ENCODE peak calls at places on chromosomes 16 and 17, in five cellular contexts. One of them, this sample, is unnamed.

GRCh38 chr16:30895592-30896202 is 717 bp upstream of the CTF1 start:
- DNase-seq in bronchial epithelial cell: no peak
- DNase-seq in AG04450: no peak
- DNase-seq in retinal pigment epithelial cell: no peak
- DNase-seq in DMS 273 treated with DMSO at 0.1 percent for 48 hours: no peak
- DNase-seq in this sample: no peak

GRCh38 chr16:82544378-82544777 is 82.4 kb upstream of the CDH13 start:
- DNase-seq in DMS 273 treated with DMSO at 0.1 percent for 48 hours: no peak
- DNase-seq in retinal pigment epithelial cell: no peak
- DNase-seq in AG04450: no peak
- DNase-seq in bronchial epithelial cell: no peak
- DNase-seq in this sample: no peak

GRCh38 chr17:49707246-49707607 is 537 bp downstream of the SLC35B1 start:
- DNase-seq in retinal pigment epithelial cell: no peak
- DNase-seq in AG04450: no peak
- DNase-seq in DMS 273 treated with DMSO at 0.1 percent for 48 hours: no peak
- DNase-seq in bronchial epithelial cell: no peak
- DNase-seq in this sample: peak; percentile 29

GRCh38 chr17:50257574-50258224 is 16.6 kb upstream of the TMEM92 start:
- DNase-seq in DMS 273 treated with DMSO at 0.1 percent for 48 hours: no peak
- DNase-seq in retinal pigment epithelial cell: no peak
- DNase-seq in AG04450: no peak
- DNase-seq in bronchial epithelial cell: no peak
- DNase-seq in this sample: no peak

GRCh38 chr17:81685108-81685507 is 1.3 kb downstream of the HGS start:
- DNase-seq in AG04450: peak; percentile 23
- DNase-seq in DMS 273 treated with DMSO at 0.1 percent for 48 hours: no peak
- DNase-seq in bronchial epithelial cell: peak; percentile 85
- DNase-seq in retinal pigment epithelial cell: no peak
- DNase-seq in this sample: peak; percentile 32

GRCh38 chr16:68369697-68370096 is 58.9 kb downstream of the PRMT7 start:
- DNase-seq in DMS 273 treated with DMSO at 0.1 percent for 48 hours: no peak
- DNase-seq in bronchial epithelial cell: no peak
- DNase-seq in AG04450: no peak
- DNase-seq in retinal pigment epithelial cell: no peak
- DNase-seq in this sample: no peak

GRCh38 chr17:34368455-34369195 is 5.6 kb upstream of the CCL1 start:
- DNase-seq in AG04450: no peak
- DNase-seq in retinal pigment epithelial cell: no peak
- DNase-seq in DMS 273 treated with DMSO at 0.1 percent for 48 hours: no peak
- DNase-seq in bronchial epithelial cell: no peak
- DNase-seq in this sample: no peak

GRCh38 chr17:47703191-47703591 is 9.2 kb downstream of the TBKBP1 start:
- DNase-seq in AG04450: no peak
- DNase-seq in retinal pigment epithelial cell: no peak
- DNase-seq in bronchial epithelial cell: no peak
- DNase-seq in DMS 273 treated with DMSO at 0.1 percent for 48 hours: no peak
- DNase-seq in this sample: no peak

GRCh38 chr17:10968007-10968406 is 130.1 kb upstream of the PIRT start:
- DNase-seq in bronchial epithelial cell: no peak
- DNase-seq in DMS 273 treated with DMSO at 0.1 percent for 48 hours: no peak
- DNase-seq in retinal pigment epithelial cell: no peak
- DNase-seq in AG04450: no peak
- DNase-seq in this sample: no peak

GRCh38 chr16:87555647-87556046 is 46.7 kb upstream of the JPH3 start:
- DNase-seq in DMS 273 treated with DMSO at 0.1 percent for 48 hours: no peak
- DNase-seq in bronchial epithelial cell: no peak
- DNase-seq in AG04450: no peak
- DNase-seq in retinal pigment epithelial cell: no peak
- DNase-seq in this sample: no peak

GRCh38 chr17:29549169-29549935 is 17.5 kb downstream of the ABHD15 start:
- DNase-seq in bronchial epithelial cell: no peak
- DNase-seq in AG04450: no peak
- DNase-seq in retinal pigment epithelial cell: no peak
- DNase-seq in DMS 273 treated with DMSO at 0.1 percent for 48 hours: no peak
- DNase-seq in this sample: peak; percentile 79

GRCh38 chr17:58224315-58224714 is 5.3 kb upstream of the MKS1 start:
- DNase-seq in AG04450: no peak
- DNase-seq in bronchial epithelial cell: peak; percentile 85
- DNase-seq in retinal pigment epithelial cell: peak; percentile 39
- DNase-seq in DMS 273 treated with DMSO at 0.1 percent for 48 hours: no peak
- DNase-seq in this sample: no peak

GRCh38 chr17:2837147-2837561 is 40.9 kb downstream of the RAP1GAP2 start:
- DNase-seq in retinal pigment epithelial cell: no peak
- DNase-seq in DMS 273 treated with DMSO at 0.1 percent for 48 hours: no peak
- DNase-seq in AG04450: no peak
- DNase-seq in bronchial epithelial cell: no peak
- DNase-seq in this sample: no peak

GRCh38 chr17:77356109-77356689 is 215.4 kb downstream of the SEC14L1 start:
- DNase-seq in retinal pigment epithelial cell: no peak
- DNase-seq in bronchial epithelial cell: peak; percentile 35
- DNase-seq in AG04450: no peak
- DNase-seq in DMS 273 treated with DMSO at 0.1 percent for 48 hours: no peak
- DNase-seq in this sample: peak; percentile 44

GRCh38 chr17:66849136-66849655 is 14.3 kb downstream of the CACNG5 start:
- DNase-seq in bronchial epithelial cell: no peak
- DNase-seq in AG04450: no peak
- DNase-seq in retinal pigment epithelial cell: no peak
- DNase-seq in DMS 273 treated with DMSO at 0.1 percent for 48 hours: no peak
- DNase-seq in this sample: no peak

GRCh38 chr16:535446-536405 is 8.2 kb downstream of the CAPN15 start:
- DNase-seq in DMS 273 treated with DMSO at 0.1 percent for 48 hours: no peak
- DNase-seq in retinal pigment epithelial cell: no peak
- DNase-seq in AG04450: no peak
- DNase-seq in bronchial epithelial cell: peak; percentile 64
- DNase-seq in this sample: peak; percentile 21

GRCh38 chr17:72634621-72635020 is 457.9 kb downstream of the SLC39A11 start:
- DNase-seq in DMS 273 treated with DMSO at 0.1 percent for 48 hours: no peak
- DNase-seq in bronchial epithelial cell: peak; percentile 31
- DNase-seq in retinal pigment epithelial cell: no peak
- DNase-seq in AG04450: no peak
- DNase-seq in this sample: peak; percentile 46

GRCh38 chr17:33192961-33193911 is 99.9 kb downstream of the ASIC2 start:
- DNase-seq in AG04450: no peak
- DNase-seq in DMS 273 treated with DMSO at 0.1 percent for 48 hours: no peak
- DNase-seq in bronchial epithelial cell: no peak
- DNase-seq in retinal pigment epithelial cell: no peak
- DNase-seq in this sample: no peak

GRCh38 chr16:47132310-47132709 is 11.4 kb downstream of the NETO2 start:
- DNase-seq in retinal pigment epithelial cell: no peak
- DNase-seq in AG04450: no peak
- DNase-seq in DMS 273 treated with DMSO at 0.1 percent for 48 hours: no peak
- DNase-seq in bronchial epithelial cell: no peak
- DNase-seq in this sample: no peak

GRCh38 chr17:81712468-81713003 is 452 bp downstream of the SLC25A10 start:
- DNase-seq in DMS 273 treated with DMSO at 0.1 percent for 48 hours: no peak
- DNase-seq in retinal pigment epithelial cell: no peak
- DNase-seq in AG04450: no peak
- DNase-seq in bronchial epithelial cell: no peak
- DNase-seq in this sample: peak; percentile 63

GRCh38 chr16:53974484-53975115 is 270.6 kb downstream of the FTO start:
- DNase-seq in AG04450: peak; percentile 10
- DNase-seq in retinal pigment epithelial cell: no peak
- DNase-seq in bronchial epithelial cell: no peak
- DNase-seq in DMS 273 treated with DMSO at 0.1 percent for 48 hours: no peak
- DNase-seq in this sample: no peak

GRCh38 chr17:80224683-80225082 is 4.5 kb downstream of the SLC26A11 start:
- DNase-seq in retinal pigment epithelial cell: no peak
- DNase-seq in bronchial epithelial cell: no peak
- DNase-seq in DMS 273 treated with DMSO at 0.1 percent for 48 hours: no peak
- DNase-seq in AG04450: no peak
- DNase-seq in this sample: no peak

GRCh38 chr17:42472709-42473521 is 14.2 kb downstream of the ATP6V0A1 start:
- DNase-seq in retinal pigment epithelial cell: peak; percentile 66
- DNase-seq in AG04450: peak; percentile 70
- DNase-seq in DMS 273 treated with DMSO at 0.1 percent for 48 hours: no peak
- DNase-seq in bronchial epithelial cell: peak; percentile 98
- DNase-seq in this sample: no peak

GRCh38 chr17:29867643-29868181 is 62.3 kb downstream of the SSH2 start:
- DNase-seq in bronchial epithelial cell: no peak
- DNase-seq in AG04450: no peak
- DNase-seq in retinal pigment epithelial cell: no peak
- DNase-seq in DMS 273 treated with DMSO at 0.1 percent for 48 hours: no peak
- DNase-seq in this sample: peak; percentile 35

GRCh38 chr17:73711184-73711583 is 66.9 kb upstream of the SDK2 start:
- DNase-seq in bronchial epithelial cell: no peak
- DNase-seq in AG04450: no peak
- DNase-seq in retinal pigment epithelial cell: no peak
- DNase-seq in DMS 273 treated with DMSO at 0.1 percent for 48 hours: no peak
- DNase-seq in this sample: no peak

GRCh38 chr17:81537856-81538555 is 9.8 kb downstream of the FSCN2 start:
- DNase-seq in DMS 273 treated with DMSO at 0.1 percent for 48 hours: peak; percentile 86
- DNase-seq in AG04450: no peak
- DNase-seq in bronchial epithelial cell: no peak
- DNase-seq in retinal pigment epithelial cell: no peak
- DNase-seq in this sample: peak; percentile 97

GRCh38 chr17:75767881-75768280 is 2.9 kb upstream of the GALK1 start:
- DNase-seq in DMS 273 treated with DMSO at 0.1 percent for 48 hours: no peak
- DNase-seq in bronchial epithelial cell: no peak
- DNase-seq in AG04450: no peak
- DNase-seq in retinal pigment epithelial cell: no peak
- DNase-seq in this sample: no peak

GRCh38 chr16:4272114-4272954 is 489 bp downstream of the TFAP4 start:
- DNase-seq in bronchial epithelial cell: peak; percentile 13
- DNase-seq in AG04450: no peak
- DNase-seq in DMS 273 treated with DMSO at 0.1 percent for 48 hours: peak; percentile 26
- DNase-seq in retinal pigment epithelial cell: no peak
- DNase-seq in this sample: peak; percentile 83

GRCh38 chr17:6936370-6937028 is 59.4 kb upstream of the ALOX12 start:
- DNase-seq in bronchial epithelial cell: no peak
- DNase-seq in AG04450: no peak
- DNase-seq in DMS 273 treated with DMSO at 0.1 percent for 48 hours: no peak
- DNase-seq in retinal pigment epithelial cell: no peak
- DNase-seq in this sample: peak; percentile 13

GRCh38 chr16:47928008-47928407 is 227.8 kb downstream of the ABCC12 start:
- DNase-seq in retinal pigment epithelial cell: no peak
- DNase-seq in bronchial epithelial cell: no peak
- DNase-seq in AG04450: no peak
- DNase-seq in DMS 273 treated with DMSO at 0.1 percent for 48 hours: no peak
- DNase-seq in this sample: peak; percentile 17

GRCh38 chr17:56867948-56868376 is 34.0 kb downstream of the DGKE start:
- DNase-seq in AG04450: peak; percentile 3
- DNase-seq in retinal pigment epithelial cell: no peak
- DNase-seq in DMS 273 treated with DMSO at 0.1 percent for 48 hours: no peak
- DNase-seq in bronchial epithelial cell: peak; percentile 54
- DNase-seq in this sample: no peak

GRCh38 chr17:13321932-13322701 is 279.6 kb downstream of the HS3ST3A1 start:
- DNase-seq in DMS 273 treated with DMSO at 0.1 percent for 48 hours: no peak
- DNase-seq in retinal pigment epithelial cell: no peak
- DNase-seq in AG04450: no peak
- DNase-seq in bronchial epithelial cell: no peak
- DNase-seq in this sample: no peak

GRCh38 chr16:58684001-58684353 is 593 bp downstream of the SLC38A7 start:
- DNase-seq in AG04450: no peak
- DNase-seq in bronchial epithelial cell: peak; percentile 19
- DNase-seq in DMS 273 treated with DMSO at 0.1 percent for 48 hours: no peak
- DNase-seq in retinal pigment epithelial cell: no peak
- DNase-seq in this sample: no peak

GRCh38 chr17:45867702-45868101 is 23.0 kb downstream of the SPPL2C start:
- DNase-seq in bronchial epithelial cell: no peak
- DNase-seq in DMS 273 treated with DMSO at 0.1 percent for 48 hours: no peak
- DNase-seq in AG04450: no peak
- DNase-seq in retinal pigment epithelial cell: no peak
- DNase-seq in this sample: no peak

GRCh38 chr17:36594626-36595401 is 3.1 kb downstream of the DHRS11 start:
- DNase-seq in bronchial epithelial cell: no peak
- DNase-seq in AG04450: no peak
- DNase-seq in retinal pigment epithelial cell: no peak
- DNase-seq in DMS 273 treated with DMSO at 0.1 percent for 48 hours: no peak
- DNase-seq in this sample: no peak

GRCh38 chr16:83964684-83965443 is 3.2 kb upstream of the NECAB2 start:
- DNase-seq in DMS 273 treated with DMSO at 0.1 percent for 48 hours: no peak
- DNase-seq in AG04450: no peak
- DNase-seq in retinal pigment epithelial cell: no peak
- DNase-seq in bronchial epithelial cell: no peak
- DNase-seq in this sample: no peak

GRCh38 chr17:27343972-27344607 is 50.2 kb downstream of the WSB1 start:
- DNase-seq in DMS 273 treated with DMSO at 0.1 percent for 48 hours: no peak
- DNase-seq in bronchial epithelial cell: no peak
- DNase-seq in AG04450: no peak
- DNase-seq in retinal pigment epithelial cell: no peak
- DNase-seq in this sample: no peak

GRCh38 chr16:79269211-79269863 is 331.2 kb downstream of the MAF start:
- DNase-seq in retinal pigment epithelial cell: no peak
- DNase-seq in bronchial epithelial cell: no peak
- DNase-seq in AG04450: no peak
- DNase-seq in DMS 273 treated with DMSO at 0.1 percent for 48 hours: no peak
- DNase-seq in this sample: no peak

GRCh38 chr16:84423416-84423837 is 55.1 kb downstream of the ATP2C2 start:
- DNase-seq in AG04450: no peak
- DNase-seq in retinal pigment epithelial cell: no peak
- DNase-seq in DMS 273 treated with DMSO at 0.1 percent for 48 hours: peak; percentile 58
- DNase-seq in bronchial epithelial cell: peak; percentile 56
- DNase-seq in this sample: peak; percentile 7